ENCODE peak calls at places on chromosomes 7 and 10, in six cellular contexts. D is neural progenitor cell, T is mesendoderm, W is suprapubic skin, K is body of pancreas, V is right cardiac atrium. N is an unnamed sample.

GRCh38 chr10:10891437-10891836 is 126.2 kb upstream of the CELF2 start:
- DNase-seq in T (peak), V (no peak), W (no peak), D (no peak), K (no peak), N (peak)

GRCh38 chr7:129719980-129720732 is 108.6 kb downstream of the NRF1 start:
- DNase-seq in T (no peak), V (no peak), W (no peak), K (no peak), D (no peak), N (peak)

GRCh38 chr10:116014859-116015258 is 258.1 kb downstream of the GFRA1 start:
- DNase-seq in W (no peak), T (peak), D (no peak), V (no peak), K (no peak), N (no peak)

GRCh38 chr7:153396475-153396874 is 636.9 kb downstream of the ACTR3B start:
- DNase-seq in T (no peak), V (no peak), D (no peak), W (no peak), K (no peak), N (no peak)

GRCh38 chr10:73920084-73920483 is 9.2 kb downstream of the PLAU start:
- DNase-seq in W (no peak), T (peak), V (peak), D (no peak), K (peak), N (no peak)

GRCh38 chr7:118366363-118366762 is 141.9 kb downstream of the ANKRD7 start:
- DNase-seq in K (no peak), T (no peak), W (no peak), D (no peak), V (no peak), N (no peak)

GRCh38 chr10:132506711-132507466 is 30.7 kb upstream of the INPP5A start:
- DNase-seq in W (peak), T (no peak), D (no peak), V (no peak), K (no peak), N (peak)

GRCh38 chr10:49735848-49736563 is 26.1 kb downstream of the OGDHL start:
- DNase-seq in K (no peak), T (no peak), D (no peak), W (peak), V (no peak), N (no peak)

GRCh38 chr10:96614515-96614914 is 27.7 kb upstream of the TM9SF3 start:
- DNase-seq in T (peak), D (no peak), W (no peak), K (no peak), V (no peak), N (peak)

GRCh38 chr10:12006671-12007070 is 35.9 kb downstream of the UPF2 start:
- DNase-seq in T (peak), V (no peak), K (no peak), W (no peak), D (no peak), N (no peak)

GRCh38 chr7:49081076-49081475 is 156.7 kb downstream of the CDC14C start:
- DNase-seq in D (no peak), T (no peak), W (no peak), V (no peak), K (no peak), N (no peak)

GRCh38 chr10:23173549-23174074 is 18.5 kb upstream of the PTF1A start:
- DNase-seq in K (peak), W (no peak), V (no peak), D (peak), T (no peak), N (no peak)

GRCh38 chr10:110524864-110525242 is 27.1 kb downstream of the DUSP5 start:
- DNase-seq in D (no peak), T (no peak), W (peak), V (no peak), K (no peak), N (peak)

GRCh38 chr7:45173596-45174327 is 16.2 kb downstream of the RAMP3 start:
- DNase-seq in D (no peak), W (peak), V (peak), T (no peak), K (peak), N (no peak)
- H3K4me3 ChIP-seq in D (no peak), W (no peak), V (no peak), T (no peak), K (no peak), N (no peak)

DNA sequence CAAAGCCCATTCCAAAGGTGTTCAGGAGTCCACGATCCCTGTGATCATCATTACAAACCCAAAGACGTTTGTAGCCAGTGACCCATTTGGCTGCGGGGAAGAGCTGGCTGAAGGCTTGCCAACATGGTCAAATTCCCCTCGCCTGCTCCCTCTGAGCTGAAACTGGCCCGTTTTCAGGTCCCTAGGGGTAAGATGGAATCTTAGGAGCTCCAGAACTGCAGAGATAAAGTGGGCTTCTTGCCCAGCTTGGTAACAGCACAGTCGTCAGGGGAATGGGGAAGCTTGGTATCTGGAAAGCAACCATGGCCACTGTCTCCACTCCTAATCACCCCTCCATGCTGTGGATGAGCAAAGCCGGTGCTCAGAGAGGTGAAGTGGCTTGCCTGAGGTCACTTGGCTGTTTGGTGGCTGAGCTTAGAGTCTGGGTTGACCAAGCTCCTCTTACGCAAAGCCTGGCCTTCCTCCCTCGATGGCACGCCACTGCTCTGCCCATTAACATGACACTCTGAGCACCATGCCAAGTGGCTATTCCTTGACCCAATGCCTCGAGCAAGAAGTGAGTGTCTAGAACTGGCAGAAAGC is 155.5 kb downstream of the NEURL1 start:
- DNase-seq in D (no peak), V (peak), K (peak), T (no peak), W (no peak), N (peak)
- H3K4me3 ChIP-seq in D (no peak), V (no peak), K (no peak), T (no peak), W (no peak), N (no peak)

GRCh38 chr10:102675151-102675886 is 31.0 kb downstream of the TRIM8 start:
- DNase-seq in W (no peak), V (no peak), T (no peak), K (no peak), D (peak), N (no peak)
- H3K4me3 ChIP-seq in W (no peak), V (no peak), T (no peak), K (no peak), D (peak), N (no peak)

GRCh38 chr7:105133358-105133757 is 119.4 kb downstream of the KMT2E start:
- DNase-seq in T (no peak), W (no peak), D (no peak), V (no peak), K (no peak), N (no peak)

GRCh38 chr7:105132835-105133234 is 118.8 kb downstream of the KMT2E start:
- DNase-seq in D (no peak), V (no peak), W (no peak), K (no peak), T (no peak), N (no peak)

GRCh38 chr7:105131033-105131656 is 117.1 kb downstream of the KMT2E start:
- DNase-seq in K (no peak), W (no peak), T (no peak), V (no peak), D (no peak), N (peak)

GRCh38 chr7:105131890-105132289 is 117.9 kb downstream of the KMT2E start:
- DNase-seq in D (no peak), K (no peak), V (no peak), W (no peak), T (no peak), N (no peak)

GRCh38 chr7:105132335-105132734 is 118.3 kb downstream of the KMT2E start:
- DNase-seq in V (no peak), T (no peak), K (no peak), W (no peak), D (no peak), N (no peak)
- H3K4me3 ChIP-seq in V (no peak), T (no peak), K (no peak), W (no peak), D (no peak), N (no peak)

GRCh38 chr10:98338896-98339295 is 70.9 kb upstream of the LOXL4 start:
- DNase-seq in V (no peak), T (no peak), D (no peak), K (no peak), W (no peak), N (no peak)

GRCh38 chr10:98338318-98338717 is 70.3 kb upstream of the LOXL4 start:
- DNase-seq in T (no peak), V (no peak), K (no peak), W (no peak), D (no peak), N (peak)

GRCh38 chr10:98340261-98340675 is 72.3 kb upstream of the LOXL4 start:
- DNase-seq in D (no peak), K (no peak), T (no peak), V (no peak), W (no peak), N (peak)

GRCh38 chr10:98340946-98341345 is 73.0 kb upstream of the LOXL4 start:
- DNase-seq in V (peak), W (no peak), T (no peak), D (no peak), K (no peak), N (peak)

GRCh38 chr10:98339790-98340189 is 71.8 kb upstream of the LOXL4 start:
- DNase-seq in T (no peak), W (no peak), V (no peak), D (no peak), K (no peak), N (no peak)
- H3K4me3 ChIP-seq in T (no peak), W (no peak), V (no peak), D (no peak), K (no peak), N (no peak)